ENCODE peak calls at places on chromosome 1, in eight cellular contexts. R is GM12892, F is sigmoid colon, M is breast epithelium, Z is HCT116, H is stomach, B is GM23338, V is SK-N-SH. E is an unnamed sample.

GRCh38 chr1:4603317-4604110 is 50.9 kb upstream of the AJAP1 start:
- DNase-seq in R (no peak), F (peak), M (peak), Z (no peak), H (no peak), B (no peak), V (no peak), E (peak)

GRCh38 chr1:62040450-62040849 is 154.2 kb upstream of the L1TD1 start:
- DNase-seq in R (no peak), F (no peak), M (no peak), Z (no peak), H (no peak), B (peak), V (no peak), E (no peak)

GRCh38 chr1:220888665-220888986 is 9.4 kb downstream of the HLX start:
- DNase-seq in R (no peak), F (no peak), M (no peak), Z (no peak), H (no peak), B (peak), V (no peak), E (no peak)

GRCh38 chr1:6275826-6276764 is 15.2 kb upstream of the GPR153 start:
- DNase-seq in R (no peak), F (peak), M (no peak), Z (no peak), H (no peak), B (peak), V (no peak), E (no peak)

GRCh38 chr1:20216574-20216973 is 30.3 kb upstream of the PLA2G2C start:
- DNase-seq in R (peak), F (no peak), M (no peak), Z (peak), H (no peak), B (peak), V (peak), E (no peak)

GRCh38 chr1:52296345-52296744 is 69.7 kb downstream of the CC2D1B start:
- DNase-seq in R (peak), F (no peak), M (no peak), Z (peak), H (no peak), B (peak), V (peak), E (no peak)

GRCh38 chr1:98921817-98922216 is 82.8 kb downstream of the PLPPR5 start:
- DNase-seq in R (no peak), F (no peak), M (no peak), Z (no peak), H (no peak), B (no peak), V (no peak), E (no peak)

GRCh38 chr1:12542596-12543592 is 75.1 kb downstream of the DHRS3 start:
- DNase-seq in R (no peak), F (peak), M (no peak), Z (no peak), H (no peak), B (no peak), V (no peak), E (no peak)

GRCh38 chr1:20380616-20381035 is 90.0 kb downstream of the VWA5B1 start:
- DNase-seq in R (no peak), F (peak), M (no peak), Z (peak), H (no peak), B (no peak), V (no peak), E (no peak)

GRCh38 chr1:84505167-84506001 is 802 bp upstream of the SPATA1 start:
- DNase-seq in R (peak), F (peak), M (peak), Z (no peak), H (no peak), B (peak), V (peak), E (peak)

GRCh38 chr1:94248956-94249688 is 11.7 kb upstream of the ARHGAP29 start:
- DNase-seq in R (no peak), F (no peak), M (no peak), Z (no peak), H (no peak), B (no peak), V (no peak), E (no peak)

GRCh38 chr1:8207202-8207601 is 110.7 kb upstream of the SLC45A1 start:
- DNase-seq in R (no peak), F (no peak), M (no peak), Z (no peak), H (no peak), B (no peak), V (no peak), E (no peak)

GRCh38 chr1:41360074-41361027 is 883 bp upstream of the FOXO6 start:
- DNase-seq in R (no peak), F (no peak), M (no peak), Z (no peak), H (no peak), B (peak), V (no peak), E (peak)

GRCh38 chr1:168803696-168804510 is 74.9 kb upstream of the DPT start:
- DNase-seq in R (no peak), F (no peak), M (no peak), Z (no peak), H (no peak), B (peak), V (no peak), E (no peak)

GRCh38 chr1:202901555-202901954 is 12.6 kb upstream of the RABIF start:
- DNase-seq in R (no peak), F (no peak), M (no peak), Z (no peak), H (no peak), B (no peak), V (no peak), E (no peak)

GRCh38 chr1:102879439-102879993 is 228.8 kb downstream of the COL11A1 start:
- DNase-seq in R (no peak), F (no peak), M (no peak), Z (peak), H (no peak), B (no peak), V (no peak), E (no peak)

GRCh38 chr1:212255705-212256307 is 29.4 kb upstream of the PPP2R5A start:
- DNase-seq in R (no peak), F (no peak), M (no peak), Z (no peak), H (no peak), B (no peak), V (no peak), E (no peak)

GRCh38 chr1:230825061-230825803 is 43.1 kb downstream of the C1orf198 start:
- DNase-seq in R (no peak), F (no peak), M (no peak), Z (no peak), H (peak), B (no peak), V (peak), E (no peak)

GRCh38 chr1:20210736-20211405 is 24.6 kb upstream of the PLA2G2C start:
- DNase-seq in R (no peak), F (no peak), M (no peak), Z (no peak), H (no peak), B (no peak), V (no peak), E (no peak)

GRCh38 chr1:3052501-3052900 is 16.5 kb upstream of the PRDM16 start:
- DNase-seq in R (no peak), F (peak), M (peak), Z (no peak), H (no peak), B (no peak), V (no peak), E (peak)

GRCh38 chr1:205451759-205452164 is 4.1 kb downstream of the BLACAT1 start:
- DNase-seq in R (no peak), F (no peak), M (no peak), Z (no peak), H (no peak), B (peak), V (no peak), E (no peak)

GRCh38 chr1:150386546-150387080 is 22.7 kb downstream of the RPRD2 start:
- DNase-seq in R (no peak), F (no peak), M (no peak), Z (no peak), H (no peak), B (no peak), V (no peak), E (no peak)

GRCh38 chr1:25809283-25809926 is 9.4 kb downstream of the SELENON start:
- DNase-seq in R (peak), F (no peak), M (no peak), Z (no peak), H (peak), B (no peak), V (no peak), E (no peak)

GRCh38 chr1:228876187-228876586 is 140.9 kb downstream of the RHOU start:
- DNase-seq in R (no peak), F (no peak), M (no peak), Z (no peak), H (no peak), B (no peak), V (no peak), E (no peak)

GRCh38 chr1:107480548-107480947 is 339.7 kb downstream of the NTNG1 start:
- DNase-seq in R (no peak), F (no peak), M (no peak), Z (no peak), H (peak), B (no peak), V (peak), E (no peak)

GRCh38 chr1:21497466-21498061 is 11.7 kb upstream of the ALPL start:
- DNase-seq in R (no peak), F (no peak), M (no peak), Z (no peak), H (no peak), B (peak), V (no peak), E (no peak)

GRCh38 chr1:153680120-153680403 is 1.6 kb downstream of the NPR1 start:
- DNase-seq in R (no peak), F (no peak), M (no peak), Z (no peak), H (no peak), B (peak), V (no peak), E (no peak)

GRCh38 chr1:155880251-155880650 is 20.9 kb downstream of the SYT11 start:
- DNase-seq in R (no peak), F (no peak), M (no peak), Z (no peak), H (no peak), B (no peak), V (no peak), E (no peak)

GRCh38 chr1:226181996-226182714 is 4.4 kb downstream of the ACBD3 start:
- DNase-seq in R (no peak), F (peak), M (no peak), Z (peak), H (peak), B (peak), V (peak), E (peak)

DNA sequence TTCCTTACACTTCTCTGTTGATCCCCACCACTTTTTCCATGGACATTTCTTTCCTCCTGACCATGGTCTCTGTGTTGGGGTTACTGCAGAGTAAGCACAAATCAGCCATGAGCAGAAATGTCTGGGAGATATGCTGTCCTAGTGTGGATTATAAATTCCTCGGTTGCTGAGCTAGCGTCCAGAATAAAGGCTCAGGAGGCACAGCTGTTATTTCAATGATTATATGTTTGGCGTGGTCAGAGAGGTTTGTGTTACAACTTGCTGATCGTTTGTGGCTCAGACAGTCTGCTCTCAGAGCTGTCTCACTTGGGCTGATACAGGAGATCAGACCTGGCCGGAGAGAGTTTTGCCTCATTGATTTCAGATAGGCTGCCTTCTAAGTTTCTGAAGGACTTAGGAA is 37.5 kb upstream of the LAMC2 start:
- DNase-seq in R (no peak), F (no peak), M (no peak), Z (no peak), H (no peak), B (no peak), V (no peak), E (no peak)
- TF ChIP-seq POLR2AphosphoS5 in R (no peak), F (no peak), M (no peak), Z (no peak), H (no peak), B (no peak), V (no peak), E (no peak)

GRCh38 chr1:27755865-27756264 is 17.2 kb upstream of the STX12 start:
- DNase-seq in R (no peak), F (no peak), M (no peak), Z (no peak), H (no peak), B (no peak), V (no peak), E (no peak)
- TF ChIP-seq POLR2AphosphoS5 in R (no peak), F (no peak), M (no peak), Z (no peak), H (no peak), B (no peak), V (no peak), E (no peak)

DNA sequence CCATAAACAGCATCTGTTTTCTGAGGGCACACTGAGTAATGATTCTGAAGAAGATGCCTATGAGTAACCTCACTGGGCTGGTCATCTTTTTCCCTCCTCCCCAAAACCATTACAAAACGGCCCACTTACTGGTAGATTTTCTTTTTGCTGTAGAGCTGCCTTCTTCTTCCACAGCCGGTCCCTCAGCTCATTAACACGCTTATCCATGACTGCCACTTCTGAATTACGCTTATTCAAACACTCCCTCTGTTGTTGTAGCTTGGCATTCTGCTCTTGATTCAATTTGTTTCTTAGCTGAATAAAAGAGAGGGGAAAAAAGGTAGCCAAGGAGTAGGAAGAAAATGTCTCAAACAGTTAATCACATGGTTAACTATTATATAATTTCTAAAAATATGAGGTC is 43.1 kb downstream of the TP53BP2 start:
- DNase-seq in R (no peak), F (no peak), M (no peak), Z (no peak), H (no peak), B (no peak), V (no peak), E (no peak)
- TF ChIP-seq POLR2AphosphoS5 in R (no peak), F (no peak), M (no peak), Z (no peak), H (no peak), B (no peak), V (no peak), E (no peak)

DNA sequence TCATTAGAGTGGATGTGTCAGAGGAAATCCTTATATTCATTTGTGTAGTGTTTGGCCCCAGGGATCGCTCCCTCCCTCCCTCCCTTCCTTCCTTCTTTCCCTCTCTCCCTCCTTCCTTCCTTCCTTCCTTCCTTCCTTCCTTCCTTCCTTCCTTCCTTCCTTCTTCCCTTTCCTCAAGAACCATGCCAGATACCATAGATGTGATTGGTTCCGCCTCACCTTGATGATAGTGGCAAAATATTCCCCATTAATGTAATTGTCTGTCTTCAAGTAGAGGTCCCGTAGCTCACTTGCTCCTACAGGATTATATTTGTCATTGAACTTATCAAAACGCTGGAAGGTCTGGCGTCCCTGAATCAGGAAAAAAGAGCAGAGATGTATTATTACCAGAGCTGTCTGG is 7.8 kb upstream of the DENND2C start:
- DNase-seq in R (no peak), F (no peak), M (no peak), Z (no peak), H (no peak), B (no peak), V (no peak), E (no peak)
- TF ChIP-seq POLR2AphosphoS5 in R (no peak), F (no peak), M (no peak), Z (no peak), H (no peak), B (no peak), V (no peak), E (no peak)

DNA sequence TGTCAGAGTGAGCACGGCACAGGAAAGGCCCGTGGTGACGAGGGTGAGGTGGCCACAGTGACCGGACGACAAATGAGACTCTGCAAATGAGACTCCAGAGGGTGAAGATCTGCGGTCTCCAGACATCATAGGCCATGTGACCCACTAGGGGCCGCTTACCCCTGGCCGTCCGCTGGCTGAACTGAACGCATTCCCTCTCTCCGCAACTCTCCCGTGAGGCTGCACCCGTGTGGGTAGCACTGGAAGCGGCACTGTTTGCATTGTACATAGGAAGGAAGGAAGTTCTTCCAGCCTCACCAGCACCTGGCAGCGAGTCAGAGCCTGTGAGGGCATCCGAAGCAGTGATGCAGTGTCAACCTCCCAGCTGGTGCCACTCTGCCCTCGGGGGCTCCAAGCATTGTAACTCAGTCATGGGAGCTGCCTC is 23.6 kb upstream of the SPSB1 start:
- DNase-seq in R (no peak), F (no peak), M (no peak), Z (no peak), H (no peak), B (no peak), V (no peak), E (no peak)
- TF ChIP-seq POLR2AphosphoS5 in R (no peak), F (no peak), M (no peak), Z (no peak), H (no peak), B (no peak), V (no peak), E (no peak)